ENCODE peak calls at places on chromosomes 13 and 19, in six cellular contexts. Z is naive thymus-derived CD8-positive, alpha-beta T cell; R is pancreas; O is mesendoderm; C is NCI-H2081; P is kidney epithelial cell. A is an unnamed sample.

GRCh38 chr19:52735734-52736133 is 890 bp upstream of the ZNF611 start:
- DNase-seq in Z (no peak), C (no peak), P (no peak), R (peak; percentile 35), O (peak; percentile 98), A (no peak)

GRCh38 chr19:22619932-22620331 is 14.2 kb upstream of the ZNF492 start:
- DNase-seq in Z (no peak), O (no peak), R (no peak), P (no peak), C (no peak), A (no peak)

GRCh38 chr19:48636859-48637448 is at the start of gene DBP:
- DNase-seq in C (no peak), Z (peak; percentile 34), R (no peak), O (no peak), P (no peak), A (no peak)

GRCh38 chr13:39422845-39423565 is 180.0 kb downstream of the LHFPL6 start:
- DNase-seq in C (no peak), O (no peak), R (no peak), Z (no peak), P (no peak), A (no peak)

GRCh38 chr19:7953576-7953975 is 10.1 kb upstream of the TIMM44 start:
- DNase-seq in C (no peak), R (no peak), P (no peak), O (peak; percentile 52), Z (no peak), A (no peak)

GRCh38 chr19:52566588-52566987 is 3.5 kb upstream of the ZNF701 start:
- DNase-seq in P (no peak), O (peak; percentile 54), Z (no peak), C (no peak), R (no peak), A (no peak)

GRCh38 chr19:13162749-13163608 is 12.8 kb downstream of the IER2 start:
- DNase-seq in Z (peak; percentile 60), R (peak; percentile 99), C (peak; percentile 86), O (peak; percentile 99), P (peak; percentile 95), A (peak; percentile 78)

GRCh38 chr13:41660426-41660825 is 203.1 kb downstream of the RGCC start:
- DNase-seq in Z (no peak), C (no peak), R (no peak), P (no peak), O (no peak), A (no peak)

GRCh38 chr13:93535256-93535655 is 308.6 kb downstream of the GPC6 start:
- DNase-seq in Z (no peak), C (no peak), R (no peak), O (no peak), P (no peak), A (no peak)

GRCh38 chr19:959935-960502 is 24.1 kb upstream of the WDR18 start:
- DNase-seq in P (no peak), R (no peak), O (peak; percentile 84), Z (no peak), C (no peak), A (no peak)